ENCODE peak calls at places on chromosomes 12 and 14, in seven cellular contexts. L is astrocyte of the spinal cord, C is colonic mucosa, J is foreskin fibroblast, P is tibial artery, G is RWPE1, N is breast epithelium. H is an unnamed sample.

GRCh38 chr12:79067977-79068376 is 203.4 kb downstream of the SYT1 start:
- DNase-seq in L (no peak), C (no peak), J (no peak), P (no peak), G (no peak), N (no peak), H (no peak)

GRCh38 chr12:92503977-92504966 is 198.5 kb upstream of the PLEKHG7 start:
- DNase-seq in L (no peak), C (peak; percentile 38), J (no peak), P (peak; percentile 55), G (no peak), N (no peak), H (no peak)

GRCh38 chr12:119154435-119154818 is 24.3 kb upstream of the HSPB8 start:
- DNase-seq in L (no peak), C (no peak), J (no peak), P (no peak), G (no peak), N (no peak), H (peak; percentile 53)

GRCh38 chr12:166425-167091 is 47.4 kb downstream of the SLC6A12 start:
- DNase-seq in L (no peak), C (no peak), J (no peak), P (no peak), G (no peak), N (no peak), H (no peak)

GRCh38 chr12:113591480-113591971 is 119.9 kb upstream of the LHX5 start:
- DNase-seq in L (no peak), C (no peak), J (no peak), P (no peak), G (no peak), N (no peak), H (peak; percentile 46)

GRCh38 chr14:90235179-90235976 is 21.0 kb upstream of the PSMC1 start:
- DNase-seq in L (peak; percentile 61), C (peak; percentile 70), J (peak; percentile 19), P (peak; percentile 45), G (peak; percentile 74), N (no peak), H (peak; percentile 71)

GRCh38 chr14:31902915-31903646 is 174.0 kb upstream of the ARHGAP5 start:
- DNase-seq in L (no peak), C (no peak), J (no peak), P (no peak), G (no peak), N (no peak), H (no peak)

GRCh38 chr12:121822393-121823100 is 18.7 kb downstream of the SETD1B start:
- DNase-seq in L (no peak), C (no peak), J (no peak), P (no peak), G (no peak), N (no peak), H (no peak)

GRCh38 chr14:80507292-80507869 is 296.1 kb upstream of the DIO2 start:
- DNase-seq in L (no peak), C (no peak), J (no peak), P (no peak), G (no peak), N (no peak), H (no peak)

GRCh38 chr14:71751264-71751663 is 181.0 kb upstream of the RGS6 start:
- DNase-seq in L (no peak), C (no peak), J (no peak), P (no peak), G (no peak), N (no peak), H (no peak)

GRCh38 chr14:23492618-23493272 is 23.2 kb downstream of the NGDN start:
- DNase-seq in L (no peak), C (no peak), J (no peak), P (no peak), G (no peak), N (no peak), H (no peak)

GRCh38 chr12:67358686-67359374 is 89.7 kb downstream of the CAND1 start:
- DNase-seq in L (peak; percentile 90), C (no peak), J (peak; percentile 72), P (no peak), G (no peak), N (no peak), H (no peak)

GRCh38 chr12:91139981-91140659 is 28.8 kb upstream of the LUM start:
- DNase-seq in L (peak; percentile 88), C (no peak), J (peak; percentile 85), P (no peak), G (no peak), N (no peak), H (no peak)

GRCh38 chr12:12384601-12385321 is 27.9 kb downstream of the BORCS5 start:
- DNase-seq in L (peak; percentile 40), C (peak; percentile 64), J (no peak), P (no peak), G (no peak), N (no peak), H (no peak)

GRCh38 chr14:69289811-69290520 is 30.0 kb downstream of the GALNT16 start:
- DNase-seq in L (no peak), C (no peak), J (no peak), P (no peak), G (no peak), N (no peak), H (no peak)

DNA sequence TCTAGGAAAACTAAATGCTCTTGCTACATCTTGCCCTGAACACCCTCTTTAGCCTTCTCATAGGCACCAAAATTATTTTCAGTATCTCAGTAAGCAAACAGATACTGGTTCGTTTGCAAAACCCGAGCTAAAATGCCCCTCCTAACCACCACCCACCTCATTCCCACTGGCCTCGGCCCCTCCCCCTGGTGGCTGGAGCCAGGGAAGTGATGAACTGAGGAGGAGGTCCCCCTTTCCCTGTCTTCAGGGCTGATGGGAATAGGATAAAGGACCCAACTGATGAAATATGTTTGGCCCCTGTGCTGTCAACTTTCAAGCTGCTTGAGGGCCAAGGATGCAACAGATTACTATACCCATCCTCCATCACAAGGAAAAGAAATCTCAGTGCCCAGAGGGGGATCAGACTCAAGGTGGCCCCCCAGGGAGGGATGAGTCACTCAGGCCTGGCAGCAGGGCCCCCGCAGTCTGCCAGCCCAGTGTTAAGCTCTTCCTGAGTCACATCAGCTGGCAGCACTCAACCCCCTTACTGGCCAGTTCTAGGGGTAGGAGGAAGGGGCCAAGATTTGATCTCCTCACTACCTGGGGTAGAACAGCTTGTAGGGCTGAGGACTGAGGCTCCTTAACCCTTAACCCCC is 1.7 kb downstream of the ANKRD52 start:
- DNase-seq in L (peak; percentile 46), C (no peak), J (peak; percentile 66), P (no peak), G (no peak), N (no peak), H (no peak)
- TF ChIP-seq CTCF in L (no peak), C (no peak), J (no peak), P (no peak), G (no peak), N (no peak), H (peak; percentile 10)

DNA sequence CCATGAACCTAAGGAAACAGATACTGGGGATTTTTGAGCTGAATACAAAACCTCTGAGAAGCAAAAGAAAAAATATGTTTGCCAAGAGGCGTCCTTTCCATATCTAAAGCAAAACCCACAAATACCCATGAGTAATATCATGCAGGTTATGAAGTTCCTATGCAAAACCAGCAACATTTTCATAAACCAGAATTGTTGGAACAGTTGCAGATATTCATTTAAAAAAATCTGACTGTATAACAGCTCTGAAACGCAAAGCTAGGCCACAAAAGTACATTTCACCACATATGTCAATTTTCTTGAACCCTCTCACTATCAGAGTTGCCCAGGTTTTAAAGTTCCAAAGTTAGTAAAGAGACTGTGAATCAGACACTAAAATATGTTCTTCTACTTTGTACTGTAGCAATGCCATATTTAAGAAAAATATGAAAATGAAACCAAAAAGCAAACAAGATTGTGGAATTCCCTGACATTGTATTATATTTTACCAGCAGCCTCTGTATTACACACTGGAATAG is 33.8 kb upstream of the HIF1A start:
- DNase-seq in L (peak; percentile 79), C (no peak), J (no peak), P (no peak), G (no peak), N (no peak), H (no peak)
- TF ChIP-seq CTCF in L (no peak), C (no peak), J (no peak), P (no peak), G (no peak), N (no peak), H (no peak)

DNA sequence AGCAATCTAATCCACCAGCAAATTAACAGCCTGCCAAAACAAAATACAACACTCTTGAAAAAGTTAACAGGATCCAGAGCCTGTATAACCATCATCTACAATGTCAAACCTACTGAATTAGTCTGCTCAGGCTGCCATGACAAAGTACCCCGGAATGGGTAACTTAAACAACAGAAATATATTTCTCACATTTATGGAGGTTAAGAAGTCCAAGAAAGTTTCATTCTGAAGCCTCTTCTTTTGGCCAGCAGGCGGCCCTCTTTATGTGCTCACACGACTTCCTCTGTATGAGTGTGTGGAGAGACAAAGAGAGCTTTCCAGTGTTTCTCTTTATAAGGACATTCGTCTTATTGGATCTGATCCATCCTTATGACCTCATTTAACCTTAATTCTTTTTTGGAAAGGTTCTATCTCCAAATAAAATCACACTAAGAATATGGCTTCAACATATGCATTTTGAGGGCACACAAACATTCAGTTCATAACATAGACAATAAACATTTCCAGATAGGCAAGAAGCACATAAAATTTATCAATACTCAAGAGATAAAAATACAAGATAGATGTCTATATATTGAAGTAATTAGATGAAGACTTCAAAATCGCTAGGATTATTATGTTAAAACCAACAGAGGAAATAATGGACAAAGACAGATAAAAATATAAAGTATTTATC is 5.9 kb upstream of the RERG start:
- DNase-seq in L (peak; percentile 65), C (peak; percentile 45), J (peak; percentile 50), P (peak; percentile 63), G (peak; percentile 28), N (no peak), H (peak; percentile 62)
- TF ChIP-seq CTCF in L (peak; percentile 85), C (peak; percentile 57), J (peak; percentile 62), P (peak; percentile 54), G (peak; percentile 45), N (peak; percentile 49), H (peak; percentile 91)

GRCh38 chr14:102626530-102626929 is 34.1 kb downstream of the RCOR1 start:
- DNase-seq in L (no peak), C (no peak), J (no peak), P (no peak), G (no peak), N (no peak), H (no peak)
- TF ChIP-seq CTCF in L (no peak), C (no peak), J (no peak), P (no peak), G (no peak), N (no peak), H (no peak)

DNA sequence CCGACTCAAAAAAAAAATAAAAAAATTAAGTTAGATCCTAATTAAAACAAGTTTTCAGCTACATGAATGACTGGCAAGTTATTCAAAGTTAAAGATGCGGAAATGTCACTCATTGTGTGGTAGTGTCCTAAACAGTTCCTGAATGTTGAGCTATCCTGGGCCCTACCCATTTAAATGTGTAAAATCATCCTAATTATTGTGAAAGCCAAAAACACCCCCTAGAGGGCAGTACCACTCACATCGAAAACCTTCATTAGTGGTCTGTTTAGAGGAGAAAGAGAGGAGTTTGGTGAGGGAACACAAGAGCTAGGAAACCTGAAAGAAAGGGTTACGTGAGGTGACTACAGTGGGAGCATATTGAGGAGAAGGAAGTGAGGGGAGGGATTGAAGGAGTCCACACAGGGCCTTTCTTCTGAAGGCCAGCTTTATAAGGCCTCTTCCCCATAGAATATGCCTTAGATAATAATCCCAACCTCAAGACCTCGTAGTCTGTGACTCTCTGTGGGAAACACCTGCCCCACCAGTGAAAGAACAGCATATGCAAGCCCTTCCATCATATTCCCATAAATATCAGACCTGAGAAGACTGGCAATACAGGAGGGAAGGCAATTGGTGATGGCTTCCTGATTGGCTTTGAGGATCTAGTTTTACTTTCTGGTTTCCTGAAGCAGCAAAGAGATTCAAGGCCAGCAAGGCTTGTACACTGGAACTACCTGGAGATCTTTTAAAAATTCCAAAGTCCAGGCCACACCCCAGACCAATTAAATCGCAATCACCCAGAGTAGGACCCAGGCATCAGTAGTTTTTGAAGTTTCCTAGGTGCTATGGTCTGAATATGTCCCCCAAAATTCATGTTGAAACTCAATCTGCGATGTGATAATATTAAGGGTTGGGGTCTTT is 2.7 kb upstream of the TEP1 start:
- DNase-seq in L (peak; percentile 64), C (peak; percentile 79), J (no peak), P (peak; percentile 28), G (peak; percentile 49), N (no peak), H (peak; percentile 27)
- TF ChIP-seq CTCF in L (peak; percentile 74), C (peak; percentile 46), J (peak; percentile 64), P (peak; percentile 60), G (peak; percentile 58), N (peak; percentile 25), H (peak; percentile 72)

H was measured in BE2C.